ENCODE peak calls at places on chromosomes 3 and 15, in ten cellular contexts. P is esophagus muscularis mucosa; C is upper lobe of right lung; G is stimulated activated CD4-positive, alpha-beta T cell treated with anti-CD3 and anti-CD28 coated beads, Interleukin-1b, Interleukin-23, amount 100 ng/mL, for 24 hours; T is stimulated activated CD8-positive, alpha-beta memory T cell treated with anti-CD3 and anti-CD28 coated beads, Interleukin-4, amount 100 ng/mL, for 1 hour; Q is hepatocyte; O is activated T-helper 1 cell treated with anti-CD3 and anti-CD28 coated beads, Interleukin-12 subunit alpha, Interleukin-12 subunit beta, Interleukin-2, Interleukin-4 antibody, amounts not matched to agents 30 ng/mL and 10 ng/mL and 1 ng/mL, durations not matched to agents 14 hours and 24 hours and 36 hours; D is Daoy; X is GM13976; W is neural crest cell. S is an unnamed sample.
A peak's percentile ranks its signal among the peaks of the same experiment; 100 is the strongest.

GRCh38 chr15:69081310-69082004 is 67.0 kb downstream of the NOX5 start:
- DNase-seq in P (no peak), C (no peak), G (no peak), T (no peak), Q (no peak), O (no peak), D (peak; percentile 23), X (no peak), W (no peak), S (peak; percentile 40)

GRCh38 chr15:89863918-89864317 is 29.9 kb downstream of the AP3S2 start:
- DNase-seq in P (no peak), C (no peak), G (no peak), T (no peak), Q (no peak), O (no peak), D (no peak), X (no peak), W (no peak), S (no peak)

GRCh38 chr15:68354268-68354667 is 76.7 kb downstream of the FEM1B start:
- DNase-seq in P (no peak), C (no peak), G (no peak), T (no peak), Q (no peak), O (no peak), D (peak; percentile 56), X (no peak), W (no peak), S (no peak)

GRCh38 chr3:174498638-174499037 is 360.5 kb upstream of the NAALADL2 start:
- DNase-seq in P (no peak), C (no peak), G (no peak), T (no peak), Q (no peak), O (no peak), D (no peak), X (no peak), W (no peak), S (no peak)

GRCh38 chr3:37608061-37608702 is 253.5 kb upstream of the CTDSPL start:
- DNase-seq in P (no peak), C (no peak), G (no peak), T (no peak), Q (peak; percentile 55), O (no peak), D (no peak), X (no peak), W (no peak), S (no peak)

GRCh38 chr15:66581972-66582537 is 16.3 kb upstream of the LCTL start:
- DNase-seq in P (no peak), C (no peak), G (no peak), T (no peak), Q (no peak), O (no peak), D (no peak), X (no peak), W (no peak), S (no peak)

GRCh38 chr3:197132916-197133530 is 103.4 kb upstream of the MELTF start:
- DNase-seq in P (no peak), C (no peak), G (no peak), T (no peak), Q (no peak), O (no peak), D (no peak), X (no peak), W (no peak), S (no peak)

GRCh38 chr3:123791898-123792297 is 92.2 kb downstream of the MYLK start:
- DNase-seq in P (peak; percentile 83), C (no peak), G (no peak), T (no peak), Q (no peak), O (no peak), D (no peak), X (no peak), W (no peak), S (peak; percentile 23)

GRCh38 chr3:112687214-112687613 is 46.3 kb upstream of the CCDC80 start:
- DNase-seq in P (no peak), C (no peak), G (no peak), T (no peak), Q (no peak), O (no peak), D (peak; percentile 24), X (no peak), W (no peak), S (no peak)

GRCh38 chr3:124395584-124396340 is 334.5 kb upstream of the UMPS start:
- DNase-seq in P (no peak), C (no peak), G (no peak), T (no peak), Q (no peak), O (no peak), D (no peak), X (no peak), W (no peak), S (no peak)

S was measured in MG63.